ENCODE peak calls at places on chromosomes 5 and 9, in six cellular contexts. N, W, X, R, K and V are unnamed samples.

GRCh38 chr9:109914280-109915027 is 134.5 kb downstream of the PALM2AKAP2 start:
- DNase-seq in W (peak; percentile 87), K (no peak), R (peak; percentile 44), N (peak; percentile 79), X (no peak), V (peak; percentile 30)

GRCh38 chr9:133739408-133740280 is 1.5 kb upstream of the SARDH start:
- DNase-seq in N (no peak), W (no peak), R (no peak), X (no peak), K (peak; percentile 64), V (no peak)

GRCh38 chr5:175885813-175886212 is 14.4 kb downstream of the CPLX2 start:
- DNase-seq in N (no peak), W (no peak), X (no peak), K (no peak), R (no peak), V (no peak)

GRCh38 chr9:110426052-110426709 is 88.5 kb upstream of the TXNDC8 start:
- DNase-seq in K (no peak), X (no peak), N (no peak), W (no peak), R (no peak), V (no peak)

GRCh38 chr5:88727705-88728313 is 155.2 kb downstream of the MEF2C start:
- DNase-seq in N (no peak), K (no peak), W (no peak), X (no peak), R (no peak), V (no peak)

GRCh38 chr9:22124263-22125011 is 115.3 kb upstream of the CDKN2B start:
- DNase-seq in N (no peak), W (no peak), K (no peak), X (peak; percentile 14), R (no peak), V (no peak)

GRCh38 chr9:25377039-25377438 is 301.2 kb downstream of the TUSC1 start:
- DNase-seq in N (no peak), X (no peak), K (no peak), R (no peak), W (no peak), V (no peak)

GRCh38 chr5:893711-894110 is 1.0 kb downstream of the TRIP13 start:
- DNase-seq in X (no peak), N (no peak), W (no peak), R (no peak), K (no peak), V (no peak)

GRCh38 chr5:143896981-143897380 is 85.0 kb downstream of the HMHB1 start:
- DNase-seq in K (no peak), N (no peak), R (no peak), X (no peak), W (no peak), V (no peak)

GRCh38 chr5:206406-206805 is 11.5 kb downstream of the CCDC127 start:
- DNase-seq in R (no peak), N (no peak), K (no peak), X (no peak), W (no peak), V (no peak)

GRCh38 chr5:94544031-94544650 is 74.3 kb downstream of the KIAA0825 start:
- DNase-seq in W (no peak), N (no peak), K (no peak), X (no peak), R (no peak), V (no peak)

GRCh38 chr5:87686018-87686417 is 273.3 kb upstream of the CCNH start:
- DNase-seq in N (no peak), W (no peak), K (no peak), X (no peak), R (no peak), V (no peak)

GRCh38 chr5:98308231-98308630 is 465.2 kb upstream of the RGMB start:
- DNase-seq in R (no peak), N (no peak), K (no peak), W (no peak), X (no peak), V (no peak)

GRCh38 chr5:112594060-112594850 is 143.4 kb upstream of the APC start:
- DNase-seq in W (no peak), K (no peak), N (no peak), X (no peak), R (no peak), V (no peak)

GRCh38 chr9:95511232-95511951 is 5.4 kb downstream of the PTCH1 start:
- DNase-seq in R (no peak), K (peak; percentile 83), W (no peak), X (peak; percentile 28), N (no peak), V (no peak)

GRCh38 chr9:24132244-24132643 is 306.2 kb upstream of the ELAVL2 start:
- DNase-seq in N (no peak), W (no peak), X (no peak), R (no peak), K (no peak), V (no peak)

GRCh38 chr5:32277782-32278181 is 35.0 kb downstream of the MTMR12 start:
- DNase-seq in X (no peak), N (no peak), K (no peak), W (no peak), R (peak; percentile 46), V (no peak)

GRCh38 chr5:45454114-45454513 is 242.1 kb downstream of the HCN1 start:
- DNase-seq in X (no peak), W (no peak), N (no peak), K (no peak), R (no peak), V (no peak)

GRCh38 chr5:172078726-172079345 is 72.4 kb upstream of the FBXW11 start:
- DNase-seq in N (no peak), K (no peak), W (no peak), X (no peak), R (no peak), V (no peak)

GRCh38 chr9:26870292-26870691 is 22.3 kb downstream of the CAAP1 start:
- DNase-seq in N (peak; percentile 3), R (no peak), X (peak; percentile 12), W (no peak), K (no peak), V (no peak)

GRCh38 chr5:133065482-133065881 is 13.7 kb downstream of the HSPA4 start:
- DNase-seq in K (no peak), W (no peak), X (no peak), N (no peak), R (no peak), V (no peak)

GRCh38 chr5:145931718-145932117 is 4.7 kb upstream of the SH3RF2 start:
- DNase-seq in K (no peak), R (no peak), X (no peak), W (no peak), N (no peak), V (no peak)

GRCh38 chr5:58080573-58080972 is 379.3 kb downstream of the PLK2 start:
- DNase-seq in R (no peak), X (no peak), N (no peak), W (no peak), K (no peak), V (no peak)

GRCh38 chr5:78335976-78336375 is 24.4 kb upstream of the SCAMP1 start:
- DNase-seq in R (no peak), W (no peak), N (no peak), K (no peak), X (no peak), V (no peak)

GRCh38 chr5:58969253-58969652 is 386.4 kb downstream of the RAB3C start:
- DNase-seq in X (no peak), R (no peak), W (no peak), N (no peak), K (no peak), V (no peak)

GRCh38 chr5:91219803-91220371 is 163.2 kb downstream of the ARRDC3 start:
- DNase-seq in R (no peak), K (no peak), N (no peak), W (peak; percentile 34), X (peak; percentile 24), V (peak; percentile 32)

DNA sequence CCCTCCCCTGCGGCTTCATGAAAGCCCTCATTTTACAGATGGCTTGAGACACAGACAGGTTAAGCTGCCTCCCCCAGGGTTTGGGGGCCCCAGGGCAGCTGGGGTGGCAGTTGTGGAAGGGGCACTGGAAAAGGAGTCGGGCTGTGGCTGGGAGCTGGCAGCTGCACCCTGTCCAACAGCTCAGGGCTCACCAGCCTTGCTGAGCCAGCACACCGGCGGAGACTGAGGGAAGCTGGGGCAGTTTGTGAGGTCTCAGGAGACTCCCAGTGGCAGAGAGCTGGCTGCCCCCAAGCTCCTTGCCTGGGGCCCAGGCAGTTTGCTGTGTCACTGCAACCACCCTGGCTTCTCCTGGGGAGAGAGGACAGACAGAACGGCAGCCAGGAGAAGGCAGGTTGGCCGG is 34.8 kb upstream of the RAPGEF1 start:
- DNase-seq in N (no peak), W (no peak), R (no peak), K (no peak), X (no peak), V (no peak)
- TF ChIP-seq CTCF in N (no peak), W (no peak), R (no peak), K (no peak), X (no peak), V (no peak)

DNA sequence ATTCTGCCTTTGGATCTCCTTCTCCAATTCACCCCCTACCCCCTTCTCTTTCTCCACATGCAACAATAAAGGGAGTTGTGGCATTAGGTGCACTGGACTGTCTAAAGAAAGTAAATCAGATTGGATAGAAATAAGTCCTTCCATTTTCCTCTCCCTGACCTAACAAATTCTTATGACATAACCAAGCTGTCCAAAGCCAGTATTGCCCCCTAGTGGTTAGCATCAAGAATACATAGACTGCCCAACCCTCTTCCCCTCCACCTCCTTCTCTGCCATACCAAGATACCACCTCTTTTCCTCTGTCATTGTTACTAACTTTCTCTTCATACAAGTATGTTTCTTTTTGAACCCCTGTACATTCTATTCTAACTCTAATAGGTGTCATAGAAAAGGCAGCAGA is 45.7 kb downstream of the PPARGC1B start:
- DNase-seq in K (no peak), X (peak; percentile 40), N (no peak), W (peak; percentile 4), R (peak; percentile 39), V (no peak)
- TF ChIP-seq CTCF in K (no peak), X (peak; percentile 54), N (peak; percentile 4), W (peak; percentile 37), R (peak; percentile 50), V (peak; percentile 29)

DNA sequence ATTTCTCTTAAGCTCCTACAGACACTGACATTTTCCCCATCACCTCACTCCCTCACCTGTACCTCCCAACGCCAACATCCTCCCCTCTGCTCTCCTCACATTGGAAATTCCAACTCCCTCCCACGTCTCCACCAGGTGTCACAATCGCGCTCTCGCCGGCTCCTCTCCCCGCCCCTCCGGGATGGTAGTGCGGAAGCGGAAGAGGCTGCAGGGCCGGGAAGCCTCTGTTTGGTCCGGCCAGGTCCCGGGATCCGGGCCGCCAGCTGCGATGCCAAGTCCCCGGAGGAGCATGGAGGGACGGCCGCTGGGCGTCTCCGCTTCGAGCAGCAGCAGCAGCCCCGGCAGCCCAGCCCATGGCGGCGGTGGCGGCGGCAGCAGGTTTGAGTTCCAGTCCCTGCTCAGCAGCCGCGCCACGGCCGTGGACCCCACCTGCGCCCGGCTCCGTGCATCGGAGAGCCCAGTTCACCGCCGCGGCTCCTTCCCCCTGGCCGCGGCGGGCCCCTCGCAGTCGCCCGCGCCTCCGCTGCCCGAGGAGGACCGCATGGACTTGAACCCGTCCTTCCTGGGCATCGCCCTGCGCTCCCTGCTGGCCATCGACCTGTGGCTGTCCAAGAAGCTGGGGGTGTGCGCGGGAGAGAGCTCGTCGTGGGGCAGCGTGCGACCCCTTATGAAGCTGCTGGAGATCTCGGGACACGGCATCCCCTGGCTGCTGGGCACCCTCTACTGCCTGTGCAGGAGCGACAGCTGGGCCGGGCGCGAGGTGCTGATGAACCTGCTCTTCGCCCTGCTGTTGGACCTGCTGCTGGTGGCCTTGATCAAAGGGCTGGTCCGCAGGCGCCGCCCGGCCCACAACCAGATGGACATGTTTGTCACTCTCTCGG is at the start of gene PLPP6:
- DNase-seq in N (no peak), K (peak; percentile 93), R (peak; percentile 81), W (no peak), X (peak; percentile 89), V (peak; percentile 82)
- TF ChIP-seq CTCF in N (peak; percentile 77), K (no peak), R (peak; percentile 71), W (peak; percentile 64), X (peak; percentile 58), V (peak; percentile 67)

GRCh38 chr9:7844283-7844682 is 44.7 kb upstream of the DMAC1 start:
- DNase-seq in N (no peak), R (no peak), W (no peak), X (no peak), K (no peak), V (no peak)
- TF ChIP-seq CTCF in N (no peak), R (peak; percentile 43), W (no peak), X (no peak), K (no peak), V (peak; percentile 30)